ENCODE peak calls at places on chromosomes 11 and 22, in six cellular contexts. W is HS-5, Y is Caki2, T is endothelial cell, K is spleen, Q is mammary epithelial cell. U is an unnamed sample.

GRCh38 chr11:67498544-67498972 is 6.6 kb downstream of the PITPNM1 start:
- DNase-seq in W (no peak), Y (no peak), T (no peak), K (peak; percentile 75), Q (no peak), U (no peak)

GRCh38 chr11:110777765-110778164 is 65.5 kb upstream of the ARHGAP20 start:
- DNase-seq in W (no peak), Y (no peak), T (no peak), K (no peak), Q (peak; percentile 48), U (no peak)

GRCh38 chr11:61964941-61965282 is 2.5 kb downstream of the FTH1 start:
- DNase-seq in W (no peak), Y (peak; percentile 12), T (no peak), K (no peak), Q (no peak), U (no peak)

GRCh38 chr11:64472593-64473455 is 113.9 kb downstream of the RPS6KA4 start:
- DNase-seq in W (no peak), Y (no peak), T (no peak), K (no peak), Q (no peak), U (no peak)

GRCh38 chr11:20873054-20873453 is 203.7 kb downstream of the NELL1 start:
- DNase-seq in W (no peak), Y (peak; percentile 10), T (peak; percentile 61), K (no peak), Q (peak; percentile 1), U (peak; percentile 62)

GRCh38 chr22:36301384-36301828 is 48.5 kb downstream of the APOL1 start:
- DNase-seq in W (no peak), Y (peak; percentile 61), T (peak; percentile 79), K (peak; percentile 94), Q (peak; percentile 56), U (peak; percentile 79)

GRCh38 chr11:90558328-90558865 is 335.5 kb upstream of the CHORDC1 start:
- DNase-seq in W (no peak), Y (no peak), T (no peak), K (peak; percentile 39), Q (no peak), U (no peak)

GRCh38 chr22:43819691-43820670 is 7.9 kb upstream of the EFCAB6 start:
- DNase-seq in W (no peak), Y (no peak), T (no peak), K (no peak), Q (no peak), U (no peak)

GRCh38 chr11:105870521-105871113 is 151.4 kb downstream of the MSANTD4 start:
- DNase-seq in W (no peak), Y (no peak), T (no peak), K (no peak), Q (no peak), U (no peak)

GRCh38 chr11:45652781-45653180 is 12.6 kb downstream of the CHST1 start:
- DNase-seq in W (no peak), Y (no peak), T (no peak), K (no peak), Q (peak; percentile 39), U (no peak)

GRCh38 chr11:88266919-88267318 is 70.6 kb downstream of the CTSC start:
- DNase-seq in W (no peak), Y (no peak), T (no peak), K (no peak), Q (no peak), U (no peak)

GRCh38 chr22:22460635-22461034 is 47.9 kb downstream of the ZNF280B start:
- DNase-seq in W (no peak), Y (no peak), T (no peak), K (no peak), Q (no peak), U (no peak)

GRCh38 chr11:45336136-45336535 is 50.0 kb upstream of the SYT13 start:
- DNase-seq in W (no peak), Y (no peak), T (no peak), K (no peak), Q (no peak), U (peak; percentile 14)

GRCh38 chr11:47225552-47226137 is 10.9 kb downstream of the DDB2 start:
- DNase-seq in W (no peak), Y (no peak), T (no peak), K (no peak), Q (no peak), U (no peak)

GRCh38 chr22:46539169-46539568 is 1.7 kb upstream of the CELSR1 start:
- DNase-seq in W (no peak), Y (no peak), T (no peak), K (no peak), Q (peak; percentile 75), U (no peak)

GRCh38 chr11:105577645-105578044 is 32.2 kb upstream of the GRIA4 start:
- DNase-seq in W (no peak), Y (peak; percentile 2), T (no peak), K (no peak), Q (no peak), U (peak; percentile 8)

GRCh38 chr11:112694244-112694643 is 267.0 kb upstream of the NCAM1 start:
- DNase-seq in W (no peak), Y (no peak), T (no peak), K (no peak), Q (peak; percentile 33), U (no peak)

GRCh38 chr11:119023741-119024140 is 5.2 kb downstream of the TRAPPC4 start:
- DNase-seq in W (no peak), Y (no peak), T (no peak), K (peak; percentile 14), Q (no peak), U (no peak)

GRCh38 chr11:9787981-9788521 is 124.2 kb downstream of the SWAP70 start:
- DNase-seq in W (peak; percentile 90), Y (no peak), T (no peak), K (no peak), Q (peak; percentile 38), U (no peak)

GRCh38 chr22:20972014-20972797 is 5.2 kb downstream of the AIFM3 start:
- DNase-seq in W (no peak), Y (peak; percentile 33), T (no peak), K (peak; percentile 54), Q (no peak), U (no peak)

GRCh38 chr22:27846248-27846760 is 44.7 kb upstream of the MN1 start:
- DNase-seq in W (no peak), Y (no peak), T (no peak), K (no peak), Q (no peak), U (no peak)

GRCh38 chr11:116420770-116421528 is 351.8 kb downstream of the BUD13 start:
- DNase-seq in W (no peak), Y (no peak), T (no peak), K (no peak), Q (peak; percentile 72), U (peak; percentile 40)

GRCh38 chr11:10858505-10859360 is 880 bp upstream of the ZBED5 start:
- DNase-seq in W (no peak), Y (no peak), T (peak; percentile 68), K (peak; percentile 92), Q (no peak), U (peak; percentile 55)

GRCh38 chr22:30753701-30754100 is 59.0 kb downstream of the OSBP2 start:
- DNase-seq in W (no peak), Y (no peak), T (no peak), K (no peak), Q (no peak), U (no peak)

U was measured in BE2C.